ENCODE peak calls at places on chromosomes 7 and 10, in ten cellular contexts. U, M, V, C, R, O, E, B, P and D are unnamed samples.

GRCh38 chr7:42250411-42250810 is 13.4 kb upstream of the GLI3 start:
- DNase-seq in P (no peak), O (no peak), M (no peak), V (no peak), U (no peak), C (no peak), R (no peak), B (no peak), E (no peak), D (no peak)

GRCh38 chr10:127921751-127922140 is 14.8 kb downstream of the PTPRE start:
- DNase-seq in P (no peak), E (no peak), U (no peak), C (no peak), R (no peak), V (no peak), O (no peak), B (peak; percentile 58), M (no peak), D (no peak)

GRCh38 chr10:50421026-50421719 is 169.9 kb upstream of the ASAH2 start:
- DNase-seq in V (peak; percentile 20), U (no peak), E (peak; percentile 44), M (peak; percentile 29), O (no peak), C (peak; percentile 51), P (peak; percentile 15), B (no peak), R (no peak), D (peak; percentile 55)

GRCh38 chr7:126511046-126511445 is 741.7 kb downstream of the GRM8 start:
- DNase-seq in V (no peak), P (no peak), B (no peak), R (no peak), E (no peak), C (no peak), U (no peak), O (no peak), M (no peak), D (no peak)

GRCh38 chr7:30285067-30285530 is 702 bp downstream of the ZNRF2 start:
- DNase-seq in R (peak; percentile 33), E (no peak), U (peak; percentile 40), V (peak; percentile 40), O (no peak), B (peak; percentile 68), M (no peak), P (no peak), C (peak; percentile 49), D (peak; percentile 71)

GRCh38 chr10:127945335-127945734 is 38.4 kb downstream of the PTPRE start:
- DNase-seq in E (peak; percentile 44), U (no peak), R (no peak), P (no peak), M (peak; percentile 93), C (peak; percentile 52), V (peak; percentile 42), B (no peak), O (peak; percentile 74), D (peak; percentile 78)

GRCh38 chr10:118701529-118702323 is 53.0 kb downstream of the CACUL1 start:
- DNase-seq in C (no peak), M (no peak), E (no peak), V (peak; percentile 34), U (no peak), R (no peak), O (no peak), B (no peak), P (no peak), D (no peak)

GRCh38 chr7:40374575-40374974 is 239.8 kb downstream of the SUGCT start:
- DNase-seq in P (no peak), M (peak; percentile 56), V (no peak), U (no peak), E (no peak), O (no peak), C (no peak), R (no peak), B (no peak), D (peak; percentile 2)

GRCh38 chr7:136053689-136054485 is 76.7 kb upstream of the MTPN start:
- DNase-seq in M (no peak), V (no peak), B (no peak), O (no peak), P (no peak), C (no peak), U (no peak), E (no peak), R (no peak), D (peak; percentile 13)

GRCh38 chr7:136049818-136050461 is 72.8 kb upstream of the MTPN start:
- DNase-seq in U (no peak), P (no peak), M (no peak), E (no peak), R (no peak), B (no peak), C (no peak), O (no peak), V (no peak), D (no peak)

GRCh38 chr7:136049117-136049516 is 72.0 kb upstream of the MTPN start:
- DNase-seq in M (no peak), R (no peak), O (no peak), E (no peak), C (no peak), B (no peak), V (no peak), U (no peak), P (no peak), D (no peak)

GRCh38 chr7:136046548-136046947 is 69.4 kb upstream of the MTPN start:
- DNase-seq in O (no peak), V (no peak), M (no peak), C (no peak), U (no peak), R (no peak), E (no peak), B (no peak), P (no peak), D (no peak)

DNA sequence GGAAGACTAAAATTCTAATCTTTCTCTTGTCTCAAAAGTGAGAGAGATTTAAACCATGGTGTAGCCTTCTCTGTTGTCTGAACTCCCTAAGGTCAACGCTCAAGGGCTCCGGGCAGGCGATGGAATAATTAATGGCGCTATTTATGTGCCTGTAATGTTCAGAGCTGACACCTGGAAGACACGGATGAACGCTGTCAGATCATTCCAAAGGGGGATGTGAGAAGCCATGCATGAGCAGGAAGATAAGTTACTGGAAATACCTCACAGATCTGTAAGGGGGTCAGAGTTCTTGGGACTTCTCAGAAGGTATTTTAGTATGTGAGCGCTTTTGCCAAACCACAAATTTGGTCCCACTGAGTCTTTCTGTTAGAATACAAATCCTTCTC is 73.3 kb upstream of the MTPN start:
- DNase-seq in B (no peak), M (no peak), U (no peak), E (no peak), V (no peak), P (no peak), R (no peak), C (no peak), O (no peak), D (no peak)
- H3K27ac ChIP-seq in B (peak overlapping the region; percentile 59), M (no peak overlapping the region), U (no peak overlapping the region), E (no peak overlapping the region), V (no peak overlapping the region), P (no peak overlapping the region), R (no peak overlapping the region), C (no peak overlapping the region), O (no peak overlapping the region), D (no peak overlapping the region)

GRCh38 chr7:131745645-131746248 is 189.3 kb upstream of the PODXL start:
- DNase-seq in E (no peak), M (peak; percentile 39), V (peak; percentile 51), B (no peak), P (no peak), C (peak; percentile 10), U (no peak), O (no peak), R (no peak), D (peak; percentile 71)

GRCh38 chr7:131747625-131748024 is 191.2 kb upstream of the PODXL start:
- DNase-seq in M (no peak), R (no peak), U (no peak), P (no peak), V (no peak), B (no peak), E (no peak), C (no peak), O (no peak), D (no peak)
- H3K27ac ChIP-seq in M (no peak overlapping the region), R (no peak overlapping the region), U (no peak overlapping the region), P (no peak overlapping the region), V (no peak overlapping the region), B (no peak overlapping the region), E (no peak overlapping the region), C (no peak overlapping the region), O (no peak overlapping the region), D (no peak overlapping the region)

GRCh38 chr7:102895602-102896001 is 17.2 kb upstream of the LRRC17 start:
- DNase-seq in P (no peak), M (no peak), E (no peak), R (no peak), V (peak; percentile 44), U (no peak), B (no peak), O (no peak), C (no peak), D (no peak)

GRCh38 chr7:102890971-102891692 is 21.7 kb upstream of the LRRC17 start:
- DNase-seq in R (no peak), B (no peak), C (no peak), U (no peak), P (no peak), V (no peak), O (no peak), M (no peak), E (no peak), D (no peak)

GRCh38 chr7:102891693-102892261 is 21.0 kb upstream of the LRRC17 start:
- DNase-seq in U (peak; percentile 29), V (peak; percentile 95), M (peak; percentile 69), P (no peak), E (no peak), R (no peak), B (peak; percentile 77), C (peak; percentile 38), O (no peak), D (peak; percentile 96)

GRCh38 chr7:102890292-102890970 is 22.4 kb upstream of the LRRC17 start:
- DNase-seq in R (peak; percentile 36), V (peak; percentile 92), M (no peak), C (no peak), E (no peak), P (no peak), U (no peak), O (no peak), B (no peak), D (peak; percentile 74)

DNA sequence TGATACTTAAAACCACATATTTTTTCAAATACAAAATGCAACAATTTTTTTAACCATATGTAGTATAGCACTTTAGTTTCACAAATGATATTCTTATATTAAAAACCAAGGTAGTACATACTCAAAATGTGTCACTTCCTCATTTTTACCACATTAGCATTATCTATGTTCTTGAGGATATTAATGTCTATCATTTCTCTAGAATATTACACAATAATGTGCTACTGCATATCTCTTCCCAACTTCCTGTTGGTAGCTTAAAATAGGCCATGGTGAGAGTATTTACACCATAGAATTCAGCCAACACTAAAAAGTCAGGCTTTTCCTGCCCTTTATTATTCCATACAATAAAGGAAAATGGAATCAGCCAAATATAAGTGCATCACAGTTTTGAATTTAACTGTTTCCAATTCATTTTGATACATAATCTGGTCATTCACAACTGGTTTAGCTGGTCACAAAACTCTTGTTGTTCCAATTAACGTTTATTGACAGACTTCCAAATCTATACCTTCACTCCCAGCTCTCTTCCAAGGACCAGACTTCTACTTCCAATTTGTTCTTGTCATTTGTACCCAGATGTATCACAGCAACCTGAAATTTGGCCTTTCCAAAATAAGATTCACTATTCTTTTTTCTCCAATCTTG is 20.0 kb upstream of the LRRC17 start:
- DNase-seq in B (no peak), V (peak; percentile 30), R (no peak), P (no peak), C (no peak), O (no peak), M (no peak), E (no peak), U (no peak), D (peak; percentile 16)
- H3K27ac ChIP-seq in B (peak overlapping the region; percentile 51), V (no peak overlapping the region), R (no peak overlapping the region), P (no peak overlapping the region), C (no peak overlapping the region), O (no peak overlapping the region), M (no peak overlapping the region), E (no peak overlapping the region), U (peak overlapping the region; percentile 43), D (peak overlapping the region; percentile 65)

GRCh38 chr7:93178213-93178612 is 30.0 kb upstream of the SAMD9L start:
- DNase-seq in E (no peak), R (no peak), M (no peak), B (no peak), C (no peak), V (no peak), O (no peak), U (no peak), P (no peak), D (peak; percentile 47)
- H3K27ac ChIP-seq in E (no peak overlapping the region), R (no peak overlapping the region), M (no peak overlapping the region), B (no peak overlapping the region), C (no peak overlapping the region), V (no peak overlapping the region), O (no peak overlapping the region), U (no peak overlapping the region), P (no peak overlapping the region), D (no peak overlapping the region)